ENCODE peak calls at places on chromosomes 11 and 22, in five cellular contexts. C is H1, B is IMR-90, V is neuronal stem cell, Y is H9. K is an unnamed sample.

GRCh38 chr11:93169950-93170561 is 27.7 kb downstream of the SLC36A4 start:
- DNase-seq in C (no peak), B (peak; percentile 62), Y (no peak), V (no peak), K (peak; percentile 39)

GRCh38 chr11:35418847-35419712 is at the start of gene SLC1A2:
- DNase-seq in C (no peak), V (peak; percentile 51), B (peak; percentile 19), Y (peak; percentile 65), K (peak; percentile 28)

GRCh38 chr11:33907419-33907818 is 15.5 kb upstream of the LMO2 start:
- DNase-seq in V (no peak), C (no peak), B (no peak), Y (no peak), K (no peak)

GRCh38 chr22:38696606-38697005 is 4.1 kb downstream of the JOSD1 start:
- DNase-seq in V (no peak), Y (no peak), B (peak; percentile 92), C (no peak), K (peak; percentile 73)

GRCh38 chr11:62471603-62472002 is 52.8 kb downstream of the SCGB1A1 start:
- DNase-seq in Y (no peak), C (no peak), V (no peak), B (no peak), K (no peak)

GRCh38 chr11:24935059-24935458 is 438.2 kb downstream of the LUZP2 start:
- DNase-seq in B (peak; percentile 53), Y (no peak), C (no peak), V (no peak), K (peak; percentile 43)

GRCh38 chr11:115297330-115297729 is 206.9 kb downstream of the CADM1 start:
- DNase-seq in C (no peak), B (no peak), V (no peak), Y (no peak), K (no peak)

GRCh38 chr11:45919276-45919675 is 1.6 kb upstream of the PEX16 start:
- DNase-seq in Y (no peak), V (no peak), B (no peak), C (no peak), K (no peak)

GRCh38 chr22:36860821-36861659 is at the start of gene NCF4:
- DNase-seq in Y (no peak), B (no peak), V (no peak), C (no peak), K (no peak)

GRCh38 chr11:64809781-64810241 is 540 bp downstream of the MEN1 start:
- DNase-seq in Y (peak; percentile 77), B (no peak), V (no peak), C (no peak), K (peak; percentile 23)

GRCh38 chr11:123054301-123055065 is 7.5 kb downstream of the HSPA8 start:
- DNase-seq in C (no peak), B (peak; percentile 73), Y (peak; percentile 42), V (peak; percentile 64), K (peak; percentile 79)

GRCh38 chr22:49594078-49594477 is 233.6 kb downstream of the BRD1 start:
- DNase-seq in V (no peak), B (no peak), C (no peak), Y (no peak), K (no peak)

GRCh38 chr11:116420770-116421528 is 351.8 kb downstream of the BUD13 start:
- DNase-seq in V (no peak), C (no peak), Y (no peak), B (no peak), K (no peak)

GRCh38 chr22:42719656-42720262 is 911 bp downstream of the A4GALT start:
- DNase-seq in Y (no peak), C (no peak), B (no peak), V (no peak), K (peak; percentile 24)

GRCh38 chr11:68651208-68651984 is 32.9 kb upstream of the GAL start:
- DNase-seq in Y (no peak), B (peak; percentile 11), V (no peak), C (no peak), K (peak; percentile 13)

GRCh38 chr22:32106930-32107329 is 52.2 kb downstream of the C22orf42 start:
- DNase-seq in Y (peak; percentile 56), B (no peak), C (no peak), V (peak; percentile 36), K (no peak)

GRCh38 chr11:32018672-32019071 is 72.2 kb upstream of the RCN1 start:
- DNase-seq in V (no peak), B (no peak), C (no peak), Y (no peak), K (no peak)

GRCh38 chr11:5891216-5891800 is 1.7 kb upstream of the OR52E5 start:
- DNase-seq in V (no peak), C (no peak), Y (no peak), B (peak; percentile 6), K (peak; percentile 9)

GRCh38 chr11:104907521-104908185 is 9.4 kb upstream of the CASP12 start:
- DNase-seq in B (peak; percentile 94), V (no peak), C (no peak), Y (no peak), K (no peak)

GRCh38 chr22:38314140-38314991 is 2.9 kb downstream of the CSNK1E start:
- DNase-seq in C (no peak), V (no peak), Y (no peak), B (peak; percentile 75), K (peak; percentile 66)

GRCh38 chr22:39926175-39927152 is 25.6 kb downstream of the GRAP2 start:
- DNase-seq in Y (no peak), C (no peak), B (no peak), V (no peak), K (no peak)

GRCh38 chr11:13535819-13536218 is 40.0 kb upstream of the PTH start:
- DNase-seq in C (peak; percentile 5), Y (no peak), V (no peak), B (no peak), K (no peak)

GRCh38 chr11:37811349-37811748 is 1213.3 kb upstream of the RAG2 start:
- DNase-seq in C (no peak), V (no peak), B (no peak), Y (no peak), K (no peak)

GRCh38 chr11:3243880-3244279 is 11.7 kb upstream of the MRGPRE start:
- DNase-seq in B (no peak), V (no peak), C (no peak), Y (no peak), K (no peak)

GRCh38 chr22:22872722-22873708 is 14.6 kb upstream of the IGLL5 start:
- DNase-seq in Y (peak; percentile 4), V (no peak), B (no peak), C (no peak), K (no peak)

GRCh38 chr11:123590296-123590912 is 64.0 kb downstream of the SCN3B start:
- DNase-seq in Y (no peak), V (no peak), B (peak; percentile 53), C (no peak), K (peak; percentile 11)

GRCh38 chr22:29633514-29634312 is 30.3 kb downstream of the NF2 start:
- DNase-seq in C (no peak), B (peak; percentile 26), Y (no peak), V (no peak), K (no peak)

GRCh38 chr22:40118979-40119378 is 58.7 kb upstream of the TNRC6B start:
- DNase-seq in Y (no peak), B (no peak), C (no peak), V (no peak), K (no peak)

GRCh38 chr22:47123006-47123826 is 360.8 kb downstream of the TBC1D22A start:
- DNase-seq in B (no peak), V (no peak), Y (no peak), C (no peak), K (no peak)

GRCh38 chr11:1520987-1521349 is 34.4 kb upstream of the MOB2 start:
- DNase-seq in C (no peak), B (no peak), V (no peak), Y (no peak), K (no peak)

DNA sequence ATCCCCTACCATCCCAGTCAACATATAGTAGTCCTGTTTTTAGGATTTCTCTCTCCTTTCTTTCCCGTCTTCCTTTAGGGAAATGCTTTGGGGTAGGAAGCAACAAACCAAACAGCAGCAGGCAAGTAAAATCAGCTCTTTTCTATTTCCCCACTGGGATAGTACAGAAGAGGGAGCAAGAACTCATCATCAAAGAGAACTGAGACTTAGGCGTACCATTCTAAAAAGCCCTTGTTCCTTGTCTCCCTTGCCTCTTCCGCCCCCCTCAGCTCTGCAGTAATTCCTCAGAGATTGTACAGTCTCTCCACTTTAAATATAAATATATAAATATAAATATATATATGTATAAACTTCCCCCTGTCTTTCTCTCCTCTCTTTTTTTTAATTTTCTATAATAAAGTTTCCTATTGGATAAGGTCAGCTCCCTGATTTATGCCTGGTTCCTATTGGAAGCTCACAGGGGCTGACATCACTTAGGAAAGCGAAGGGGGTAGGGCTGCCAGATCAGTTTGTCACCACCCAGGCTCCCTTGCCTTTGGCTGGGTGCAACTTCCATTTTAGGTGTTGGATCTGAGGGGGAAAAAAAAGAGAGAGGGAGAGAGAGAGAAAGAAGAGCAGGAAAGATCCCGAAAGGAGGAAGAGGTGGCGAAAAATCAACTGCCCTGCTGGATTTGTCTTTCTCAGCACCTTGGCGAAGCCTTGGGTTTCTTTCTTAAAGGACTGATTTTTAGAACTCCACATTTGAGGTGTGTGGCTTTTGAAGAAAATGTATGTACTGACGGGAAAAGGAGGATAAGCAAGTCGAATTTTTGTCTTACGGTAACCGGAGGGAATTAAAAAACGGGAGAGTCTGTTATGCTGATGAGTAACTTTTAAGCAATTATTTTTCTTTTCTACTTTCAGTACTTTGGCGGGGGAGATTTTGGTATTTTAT is at the start of gene CTNND1:
- DNase-seq in C (peak; percentile 84), V (peak; percentile 84), B (peak; percentile 98), Y (peak; percentile 92), K (peak; percentile 99)
- H2BK15ac ChIP-seq in C (no peak within 1 kb of the TSS), V (no peak within 1 kb of the TSS), B (peak within 1 kb of the TSS; percentile 95), Y (no peak within 1 kb of the TSS), K (peak within 1 kb of the TSS; percentile 26)

DNA sequence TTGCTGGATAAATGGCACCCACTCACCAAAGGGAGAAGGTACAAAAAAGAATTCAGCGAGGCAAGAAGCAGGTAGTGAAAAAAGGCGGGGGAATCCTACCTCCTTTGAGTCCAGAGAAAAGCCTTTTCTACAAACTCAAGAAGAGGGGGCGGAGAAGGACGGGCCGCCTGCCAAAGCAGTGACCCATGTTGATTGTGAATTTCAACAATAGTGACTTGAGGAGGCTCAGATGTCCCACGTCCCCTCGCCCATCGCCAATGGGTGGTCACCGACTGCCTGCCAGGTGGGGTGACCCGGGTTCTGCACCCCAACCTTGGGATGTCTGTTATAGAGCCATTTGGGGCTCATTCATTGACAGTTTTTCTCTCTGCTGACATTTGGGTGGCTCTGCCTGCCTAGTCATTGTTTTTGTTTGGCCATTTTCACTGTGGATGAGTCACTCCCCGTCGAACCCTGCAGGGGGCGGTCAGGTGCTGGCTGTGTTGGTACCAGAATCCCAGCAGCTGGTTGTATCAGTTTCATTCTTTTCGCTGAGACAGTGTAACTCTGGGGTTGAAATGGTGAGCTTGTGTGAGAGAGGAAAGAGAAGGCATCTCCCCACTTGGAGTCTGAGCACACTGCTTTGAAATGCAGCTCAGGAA is 163.4 kb upstream of the NCAM1 start:
- DNase-seq in B (no peak), C (peak; percentile 43), Y (peak; percentile 82), V (peak; percentile 35), K (peak; percentile 6)
- H3K18ac ChIP-seq in B (no peak overlapping the region), C (peak overlapping the region; percentile 48), Y (peak overlapping the region; percentile 45), V (no peak overlapping the region), K (no peak overlapping the region)

GRCh38 chr22:19714320-19715252 is at the start of gene SEPTIN5:
- DNase-seq in C (no peak), V (no peak), B (no peak), Y (no peak), K (no peak)
- H2AFZ ChIP-seq in C (no peak within 1 kb of the TSS), V (peak within 1 kb of the TSS; percentile 96), B (peak within 1 kb of the TSS; percentile 90), Y (no peak within 1 kb of the TSS), K (peak within 1 kb of the TSS; percentile 65)

DNA sequence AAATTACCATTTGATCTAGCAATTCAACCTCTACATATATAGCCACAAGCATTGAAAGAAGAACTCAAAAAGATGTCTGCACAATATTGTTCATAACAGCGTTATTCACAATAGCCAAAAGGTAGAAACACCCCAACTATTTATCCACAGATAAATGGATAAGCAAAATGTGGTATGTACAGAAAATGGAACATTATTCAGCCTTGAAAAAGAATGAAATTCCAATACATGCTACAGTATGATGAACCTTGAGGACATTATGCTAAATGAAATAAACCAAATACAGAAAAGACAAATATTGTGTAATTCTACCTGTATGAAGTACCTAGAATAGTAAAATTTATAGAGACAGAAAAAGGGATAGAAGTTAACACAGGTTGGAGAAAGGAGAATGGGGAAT is 2.6 kb upstream of the ETS1 start:
- DNase-seq in Y (no peak), V (no peak), B (no peak), C (no peak), K (no peak)
- H2BK15ac ChIP-seq in Y (no peak overlapping the region), V (no peak overlapping the region), B (no peak overlapping the region), C (no peak overlapping the region), K (no peak overlapping the region)

K was measured in mesenchymal stem cell.